ENCODE peak calls at places on chromosomes 4 and X, in ten cellular contexts. One of them, this sample, is unnamed.

GRCh38 chr4:137572163-137572562 is 39.9 kb upstream of the PCDH18 start:
- DNase-seq in cardiac fibroblast: no peak
- DNase-seq in left ventricle myocardium inferior: no peak
- DNase-seq in tibial nerve: no peak
- DNase-seq in fibroblast of the conjunctiva: no peak
- DNase-seq in endothelial cell: no peak
- DNase-seq in Panc1: no peak
- DNase-seq in activated CD8-positive, alpha-beta memory T cell treated with anti-CD3 and anti-CD28 coated beads, Interleukin-2, amount 50 U/mL, for 4 hours: no peak
- DNase-seq in stromal cell of bone marrow: no peak
- DNase-seq in T-cell: no peak
- DNase-seq in this sample: no peak

GRCh38 chrX:21996872-21997271 is 35.3 kb upstream of the PHEX start:
- DNase-seq in cardiac fibroblast: peak
- DNase-seq in T-cell: no peak
- DNase-seq in fibroblast of the conjunctiva: no peak
- DNase-seq in Panc1: no peak
- DNase-seq in activated CD8-positive, alpha-beta memory T cell treated with anti-CD3 and anti-CD28 coated beads, Interleukin-2, amount 50 U/mL, for 4 hours: no peak
- DNase-seq in endothelial cell: no peak
- DNase-seq in stromal cell of bone marrow: peak
- DNase-seq in left ventricle myocardium inferior: no peak
- DNase-seq in tibial nerve: no peak
- DNase-seq in this sample: no peak

GRCh38 chr4:4990857-4991540 is 28.3 kb downstream of the CYTL1 start:
- DNase-seq in T-cell: no peak
- DNase-seq in left ventricle myocardium inferior: peak
- DNase-seq in fibroblast of the conjunctiva: peak
- DNase-seq in activated CD8-positive, alpha-beta memory T cell treated with anti-CD3 and anti-CD28 coated beads, Interleukin-2, amount 50 U/mL, for 4 hours: no peak
- DNase-seq in stromal cell of bone marrow: peak
- DNase-seq in endothelial cell: no peak
- DNase-seq in Panc1: no peak
- DNase-seq in cardiac fibroblast: peak
- DNase-seq in tibial nerve: peak
- DNase-seq in this sample: peak

GRCh38 chr4:38328963-38329729 is 334.9 kb upstream of the KLF3 start:
- DNase-seq in T-cell: no peak
- DNase-seq in cardiac fibroblast: no peak
- DNase-seq in left ventricle myocardium inferior: no peak
- DNase-seq in endothelial cell: no peak
- DNase-seq in stromal cell of bone marrow: no peak
- DNase-seq in fibroblast of the conjunctiva: no peak
- DNase-seq in Panc1: no peak
- DNase-seq in activated CD8-positive, alpha-beta memory T cell treated with anti-CD3 and anti-CD28 coated beads, Interleukin-2, amount 50 U/mL, for 4 hours: no peak
- DNase-seq in tibial nerve: no peak
- DNase-seq in this sample: no peak

GRCh38 chr4:8315343-8316250 is 46.0 kb downstream of the HTRA3 start:
- DNase-seq in cardiac fibroblast: peak
- DNase-seq in left ventricle myocardium inferior: peak
- DNase-seq in tibial nerve: no peak
- DNase-seq in Panc1: no peak
- DNase-seq in stromal cell of bone marrow: peak
- DNase-seq in T-cell: no peak
- DNase-seq in activated CD8-positive, alpha-beta memory T cell treated with anti-CD3 and anti-CD28 coated beads, Interleukin-2, amount 50 U/mL, for 4 hours: no peak
- DNase-seq in fibroblast of the conjunctiva: peak
- DNase-seq in endothelial cell: no peak
- DNase-seq in this sample: peak

GRCh38 chr4:127622923-127623754 is 9.6 kb upstream of the INTU start:
- DNase-seq in T-cell: no peak
- DNase-seq in tibial nerve: no peak
- DNase-seq in fibroblast of the conjunctiva: no peak
- DNase-seq in left ventricle myocardium inferior: peak
- DNase-seq in activated CD8-positive, alpha-beta memory T cell treated with anti-CD3 and anti-CD28 coated beads, Interleukin-2, amount 50 U/mL, for 4 hours: no peak
- DNase-seq in cardiac fibroblast: peak
- DNase-seq in endothelial cell: peak
- DNase-seq in stromal cell of bone marrow: peak
- DNase-seq in Panc1: no peak
- DNase-seq in this sample: no peak

GRCh38 chrX:120456973-120457372 is 12.1 kb downstream of the LAMP2 start:
- DNase-seq in left ventricle myocardium inferior: no peak
- DNase-seq in fibroblast of the conjunctiva: no peak
- DNase-seq in Panc1: no peak
- DNase-seq in stromal cell of bone marrow: no peak
- DNase-seq in T-cell: no peak
- DNase-seq in endothelial cell: no peak
- DNase-seq in activated CD8-positive, alpha-beta memory T cell treated with anti-CD3 and anti-CD28 coated beads, Interleukin-2, amount 50 U/mL, for 4 hours: no peak
- DNase-seq in cardiac fibroblast: no peak
- DNase-seq in tibial nerve: no peak
- DNase-seq in this sample: no peak

GRCh38 chr4:138573246-138573645 is 331.1 kb upstream of the SLC7A11 start:
- DNase-seq in T-cell: no peak
- DNase-seq in fibroblast of the conjunctiva: no peak
- DNase-seq in stromal cell of bone marrow: peak
- DNase-seq in endothelial cell: no peak
- DNase-seq in tibial nerve: no peak
- DNase-seq in left ventricle myocardium inferior: no peak
- DNase-seq in cardiac fibroblast: no peak
- DNase-seq in activated CD8-positive, alpha-beta memory T cell treated with anti-CD3 and anti-CD28 coated beads, Interleukin-2, amount 50 U/mL, for 4 hours: no peak
- DNase-seq in Panc1: no peak
- DNase-seq in this sample: no peak

GRCh38 chrX:152844256-152844655 is 13.4 kb downstream of the NSDHL start:
- DNase-seq in Panc1: no peak
- DNase-seq in T-cell: no peak
- DNase-seq in fibroblast of the conjunctiva: no peak
- DNase-seq in cardiac fibroblast: no peak
- DNase-seq in left ventricle myocardium inferior: no peak
- DNase-seq in tibial nerve: no peak
- DNase-seq in endothelial cell: no peak
- DNase-seq in stromal cell of bone marrow: no peak
- DNase-seq in activated CD8-positive, alpha-beta memory T cell treated with anti-CD3 and anti-CD28 coated beads, Interleukin-2, amount 50 U/mL, for 4 hours: no peak
- DNase-seq in this sample: no peak

GRCh38 chr4:143488684-143489083 is 24.8 kb upstream of the SMARCA5 start:
- DNase-seq in endothelial cell: no peak
- DNase-seq in fibroblast of the conjunctiva: no peak
- DNase-seq in Panc1: no peak
- DNase-seq in T-cell: no peak
- DNase-seq in left ventricle myocardium inferior: no peak
- DNase-seq in activated CD8-positive, alpha-beta memory T cell treated with anti-CD3 and anti-CD28 coated beads, Interleukin-2, amount 50 U/mL, for 4 hours: no peak
- DNase-seq in tibial nerve: no peak
- DNase-seq in cardiac fibroblast: no peak
- DNase-seq in stromal cell of bone marrow: no peak
- DNase-seq in this sample: no peak

This sample was measured in lung.